ENCODE peak calls at places on chromosomes 3 and 15, in four cellular contexts. O, S, B and N are unnamed samples.

GRCh38 chr3:188343894-188344293 is 189.9 kb downstream of the LPP start:
- DNase-seq in O (no peak), S (no peak), B (no peak), N (no peak)

GRCh38 chr3:124837730-124838186 is 49.4 kb downstream of the ITGB5 start:
- DNase-seq in O (peak; percentile 53), S (peak; percentile 94), B (peak; percentile 56), N (no peak)

GRCh38 chr3:9916346-9916733 is 558 bp upstream of the IL17RC start:
- DNase-seq in O (no peak), S (no peak), B (no peak), N (no peak)

GRCh38 chr3:190338717-190339116 is 16.5 kb upstream of the CLDN1 start:
- DNase-seq in O (no peak), S (no peak), B (no peak), N (no peak)

GRCh38 chr15:101135532-101136166 is 116.2 kb downstream of the CHSY1 start:
- DNase-seq in O (no peak), S (no peak), B (no peak), N (no peak)

GRCh38 chr3:140711719-140712086 is 33.8 kb downstream of the TRIM42 start:
- DNase-seq in O (no peak), S (no peak), B (no peak), N (no peak)

GRCh38 chr3:69288161-69288895 is 97.6 kb downstream of the FRMD4B start:
- DNase-seq in O (no peak), S (no peak), B (no peak), N (no peak)

GRCh38 chr3:117589454-117589853 is 879.9 kb downstream of the TUSC7 start:
- DNase-seq in O (no peak), S (no peak), B (no peak), N (no peak)

GRCh38 chr15:78353093-78353492 is 12.9 kb downstream of the CRABP1 start:
- DNase-seq in O (no peak), S (peak; percentile 45), B (no peak), N (no peak)

GRCh38 chr3:160027541-160028195 is 39.0 kb downstream of the IL12A start:
- DNase-seq in O (no peak), S (peak; percentile 49), B (peak; percentile 31), N (no peak)

GRCh38 chr3:147396709-147397046 is 9.7 kb downstream of the ZIC4 start:
- DNase-seq in O (no peak), S (no peak), B (no peak), N (no peak)

GRCh38 chr3:30516238-30516637 is 90.2 kb upstream of the TGFBR2 start:
- DNase-seq in O (no peak), S (no peak), B (no peak), N (no peak)

GRCh38 chr3:28224430-28224829 is 17.0 kb upstream of the CMC1 start:
- DNase-seq in O (no peak), S (no peak), B (no peak), N (no peak)

GRCh38 chr3:173690542-173690941 is 293.0 kb downstream of the NLGN1 start:
- DNase-seq in O (no peak), S (no peak), B (no peak), N (no peak)